ENCODE peak calls at places on chromosomes 2 and 18, in eight cellular contexts. V is tibial nerve; B is upper lobe of right lung; I is LNCaP clone FGC; Y is activated CD8-positive, alpha-beta memory T cell treated with anti-CD3 and anti-CD28 coated beads, Interleukin-2, amount 50 U/mL, for 48 hours; G is HFFc6; D is stimulated activated CD4-positive, alpha-beta T cell treated with anti-CD3 and anti-CD28 coated beads, Interleukin-2, amount 100 ng/mL, for 48 hours; Z is HS-5. J is an unnamed sample.

GRCh38 chr2:25558262-25558661 is 115.1 kb downstream of the DTNB start:
- DNase-seq in V (peak), I (no peak), D (no peak), Y (no peak), B (no peak), Z (peak), G (peak), J (no peak)

GRCh38 chr2:136021406-136021805 is 36.0 kb upstream of the DARS1 start:
- DNase-seq in G (no peak), I (no peak), Z (no peak), D (no peak), Y (no peak), V (no peak), B (no peak), J (no peak)

GRCh38 chr18:6885992-6886823 is 156.7 kb downstream of the ARHGAP28 start:
- DNase-seq in Z (peak), D (no peak), G (peak), V (peak), B (no peak), Y (no peak), I (no peak), J (peak)

GRCh38 chr2:144267209-144267608 is 252.7 kb downstream of the ZEB2 start:
- DNase-seq in V (no peak), G (no peak), I (no peak), D (no peak), B (no peak), Z (no peak), Y (no peak), J (no peak)

GRCh38 chr2:98761909-98762308 is 31.0 kb upstream of the MGAT4A start:
- DNase-seq in D (no peak), I (no peak), Z (no peak), Y (no peak), G (no peak), V (no peak), B (no peak), J (no peak)

GRCh38 chr2:168526641-168527040 is 70.6 kb downstream of the CERS6 start:
- DNase-seq in Z (no peak), V (peak), D (no peak), Y (no peak), G (no peak), B (no peak), I (peak), J (no peak)

GRCh38 chr2:128374711-128375413 is 56.2 kb upstream of the HS6ST1 start:
- DNase-seq in G (no peak), D (no peak), Z (no peak), B (peak), I (no peak), Y (no peak), V (no peak), J (no peak)

GRCh38 chr2:127599211-127599610 is 46.7 kb upstream of the GPR17 start:
- DNase-seq in D (no peak), Y (no peak), V (no peak), G (no peak), I (no peak), Z (no peak), B (no peak), J (no peak)

GRCh38 chr2:24456610-24457556 is 34.2 kb upstream of the NCOA1 start:
- DNase-seq in I (no peak), Z (peak), B (no peak), Y (no peak), D (no peak), V (peak), G (peak), J (no peak)

GRCh38 chr2:27527182-27527581 is 30.5 kb downstream of the GCKR start:
- DNase-seq in Y (no peak), I (no peak), V (no peak), D (no peak), G (no peak), B (no peak), Z (no peak), J (no peak)